ENCODE peak calls at places on chromosomes 2 and 18, in five cellular contexts. E is hepatocyte, M is Peyer's patch, Y is glutamatergic neuron, G is bronchial epithelial cell. C is an unnamed sample.
A peak's percentile ranks its signal among the peaks of the same experiment; 100 is the strongest.

GRCh38 chr2:166539340-166540162 is 45.5 kb upstream of the SCN7A start:
- DNase-seq in G (peak; percentile 69), M (no peak), E (peak; percentile 74), Y (no peak), C (peak; percentile 18)

GRCh38 chr2:63484481-63484880 is 103.8 kb downstream of the WDPCP start:
- DNase-seq in G (no peak), E (no peak), M (no peak), Y (no peak), C (no peak)

GRCh38 chr2:146665801-146666200 is 1179.0 kb upstream of the ACVR2A start:
- DNase-seq in Y (no peak), E (no peak), G (peak; percentile 62), M (no peak), C (no peak)

GRCh38 chr2:10316336-10316735 is 13.6 kb downstream of the HPCAL1 start:
- DNase-seq in G (no peak), E (no peak), Y (no peak), M (no peak), C (no peak)

GRCh38 chr2:213995400-213996105 is 415.3 kb upstream of the VWC2L start:
- DNase-seq in G (peak; percentile 98), M (no peak), E (no peak), Y (no peak), C (no peak)

GRCh38 chr2:242027676-242028450 is 158.3 kb downstream of the RTP5 start:
- DNase-seq in G (no peak), Y (no peak), M (peak; percentile 23), E (no peak), C (no peak)

GRCh38 chr2:173288561-173288960 is 66.1 kb upstream of the CDCA7 start:
- DNase-seq in E (no peak), Y (no peak), M (no peak), G (peak; percentile 93), C (peak; percentile 30)

GRCh38 chr2:28751956-28752607 is 452 bp downstream of the PPP1CB start:
- DNase-seq in E (no peak), M (peak; percentile 64), Y (no peak), G (no peak), C (peak; percentile 43)

GRCh38 chr2:109402980-109403840 is 210.6 kb downstream of the SEPTIN10 start:
- DNase-seq in E (no peak), Y (no peak), M (no peak), G (no peak), C (peak; percentile 78)

GRCh38 chr2:102187191-102188150 is 648 bp downstream of the IL1RL2 start:
- DNase-seq in G (no peak), Y (peak; percentile 72), M (peak; percentile 60), E (peak; percentile 30), C (peak; percentile 54)

GRCh38 chr2:218882463-218882821 is 1.8 kb downstream of the WNT10A start:
- DNase-seq in E (no peak), M (no peak), Y (no peak), G (no peak), C (no peak)

GRCh38 chr2:164617466-164617865 is 3.8 kb downstream of the GRB14 start:
- DNase-seq in E (no peak), M (no peak), Y (no peak), G (peak; percentile 52), C (no peak)

GRCh38 chr2:107088156-107088555 is 202.2 kb upstream of the ST6GAL2 start:
- DNase-seq in M (no peak), E (no peak), Y (no peak), G (no peak), C (no peak)

GRCh38 chr2:9165625-9166024 is 41.0 kb upstream of the ASAP2 start:
- DNase-seq in M (no peak), G (peak; percentile 41), Y (no peak), E (no peak), C (no peak)

GRCh38 chr2:108925735-108926134 is 63.3 kb downstream of the EDAR start:
- DNase-seq in M (no peak), G (no peak), Y (no peak), E (no peak), C (no peak)

GRCh38 chr2:1930956-1931914 is 186.9 kb upstream of the PXDN start:
- DNase-seq in G (no peak), Y (no peak), M (no peak), E (no peak), C (no peak)

GRCh38 chr2:158482594-158482993 is 25.8 kb downstream of the PKP4 start:
- DNase-seq in E (no peak), G (peak; percentile 65), M (no peak), Y (no peak), C (no peak)

GRCh38 chr2:41836944-41837343 is 210.9 kb upstream of the PKDCC start:
- DNase-seq in G (peak; percentile 30), M (no peak), E (peak; percentile 80), Y (no peak), C (peak; percentile 32)

GRCh38 chr18:48992791-48993555 is 42.2 kb upstream of the SMAD7 start:
- DNase-seq in M (peak; percentile 78), E (peak; percentile 62), G (no peak), Y (no peak), C (no peak)

GRCh38 chr2:117091438-117091837 is 723.1 kb upstream of the DDX18 start:
- DNase-seq in E (no peak), M (no peak), Y (no peak), G (no peak), C (no peak)

GRCh38 chr2:37389984-37390765 is 45.7 kb downstream of the QPCT start:
- DNase-seq in Y (no peak), M (peak; percentile 72), G (peak; percentile 97), E (peak; percentile 77), C (peak; percentile 81)
- TF ChIP-seq CTCF in Y (no peak), M (no peak), G (no peak), E (no peak), C (no peak)

GRCh38 chr18:26046419-26047077 is 43.9 kb downstream of the SS18 start:
- DNase-seq in E (no peak), M (no peak), G (no peak), Y (no peak), C (no peak)
- TF ChIP-seq CTCF in E (no peak), M (no peak), G (no peak), Y (no peak), C (no peak)

GRCh38 chr18:3998698-3999333 is 456.3 kb downstream of the DLGAP1 start:
- DNase-seq in Y (no peak), E (peak; percentile 60), M (peak; percentile 50), G (peak; percentile 44), C (peak; percentile 48)
- TF ChIP-seq CTCF in Y (peak; percentile 83), E (peak; percentile 88), M (peak; percentile 66), G (peak; percentile 61), C (peak; percentile 69)

GRCh38 chr2:132651115-132652099 is 18.6 kb downstream of the LYPD1 start:
- DNase-seq in G (no peak), Y (no peak), E (peak; percentile 70), M (no peak), C (no peak)
- TF ChIP-seq CTCF in G (no peak), Y (peak; percentile 56), E (peak; percentile 63), M (peak; percentile 55), C (no peak)

GRCh38 chr18:75041586-75041985 is 167.4 kb downstream of the PTGR3 start:
- DNase-seq in E (no peak), G (peak; percentile 41), Y (no peak), M (no peak), C (no peak)
- TF ChIP-seq CTCF in E (no peak), G (peak; percentile 54), Y (peak; percentile 19), M (peak; percentile 43), C (no peak)

GRCh38 chr2:82234283-82234682 is 1929.7 kb upstream of the LRRTM1 start:
- DNase-seq in E (no peak), G (no peak), M (no peak), Y (no peak), C (no peak)
- TF ChIP-seq CTCF in E (no peak), G (no peak), M (no peak), Y (peak; percentile 27), C (no peak)